ENCODE peak calls at places on chromosomes 16 and 17, in seven cellular contexts. One of them, this sample, is unnamed.

GRCh38 chr17:63483655-63484575 is 7.1 kb downstream of the ACE start:
- DNase-seq in lower lobe of right lung: no peak
- DNase-seq in Calu3: no peak
- DNase-seq in HT-29: no peak
- DNase-seq in stomach: no peak
- DNase-seq in dermis microvascular lymphatic vessel endothelial cell: no peak
- DNase-seq in brain microvascular endothelial cell: no peak
- DNase-seq in this sample: no peak

GRCh38 chr17:48728232-48729231 is at the start of gene HOXB13:
- DNase-seq in lower lobe of right lung: no peak
- DNase-seq in dermis microvascular lymphatic vessel endothelial cell: no peak
- DNase-seq in brain microvascular endothelial cell: no peak
- DNase-seq in Calu3: peak; percentile 70
- DNase-seq in stomach: peak; percentile 37
- DNase-seq in HT-29: peak; percentile 68
- DNase-seq in this sample: no peak

GRCh38 chr17:50922739-50923405 is 56.7 kb upstream of the TOB1 start:
- DNase-seq in HT-29: no peak
- DNase-seq in dermis microvascular lymphatic vessel endothelial cell: no peak
- DNase-seq in lower lobe of right lung: no peak
- DNase-seq in brain microvascular endothelial cell: no peak
- DNase-seq in stomach: no peak
- DNase-seq in Calu3: no peak
- DNase-seq in this sample: no peak

GRCh38 chr17:5701371-5701770 is 117.1 kb upstream of the NLRP1 start:
- DNase-seq in HT-29: no peak
- DNase-seq in Calu3: no peak
- DNase-seq in dermis microvascular lymphatic vessel endothelial cell: no peak
- DNase-seq in stomach: no peak
- DNase-seq in brain microvascular endothelial cell: no peak
- DNase-seq in lower lobe of right lung: no peak
- DNase-seq in this sample: no peak

GRCh38 chr17:34305606-34306005 is 13.6 kb upstream of the CCL8 start:
- DNase-seq in stomach: no peak
- DNase-seq in Calu3: no peak
- DNase-seq in HT-29: no peak
- DNase-seq in lower lobe of right lung: no peak
- DNase-seq in dermis microvascular lymphatic vessel endothelial cell: no peak
- DNase-seq in brain microvascular endothelial cell: no peak
- DNase-seq in this sample: no peak

GRCh38 chr17:55295411-55296170 is 30.8 kb downstream of the HLF start:
- DNase-seq in lower lobe of right lung: no peak
- DNase-seq in dermis microvascular lymphatic vessel endothelial cell: peak; percentile 24
- DNase-seq in HT-29: peak; percentile 84
- DNase-seq in stomach: peak; percentile 68
- DNase-seq in brain microvascular endothelial cell: peak; percentile 52
- DNase-seq in Calu3: peak; percentile 66
- DNase-seq in this sample: no peak

GRCh38 chr17:46979023-46979870 is at the start of gene RPRML:
- DNase-seq in dermis microvascular lymphatic vessel endothelial cell: no peak
- DNase-seq in Calu3: peak; percentile 59
- DNase-seq in brain microvascular endothelial cell: no peak
- DNase-seq in lower lobe of right lung: peak; percentile 45
- DNase-seq in stomach: peak; percentile 45
- DNase-seq in HT-29: no peak
- DNase-seq in this sample: peak; percentile 73

GRCh38 chr16:1786242-1787055 is 3.7 kb downstream of the NUBP2 start:
- DNase-seq in Calu3: no peak
- DNase-seq in stomach: no peak
- DNase-seq in brain microvascular endothelial cell: no peak
- DNase-seq in dermis microvascular lymphatic vessel endothelial cell: no peak
- DNase-seq in lower lobe of right lung: no peak
- DNase-seq in HT-29: no peak
- DNase-seq in this sample: no peak

GRCh38 chr17:40463122-40463550 is 19.9 kb downstream of the IGFBP4 start:
- DNase-seq in brain microvascular endothelial cell: no peak
- DNase-seq in stomach: no peak
- DNase-seq in dermis microvascular lymphatic vessel endothelial cell: no peak
- DNase-seq in HT-29: no peak
- DNase-seq in Calu3: no peak
- DNase-seq in lower lobe of right lung: no peak
- DNase-seq in this sample: no peak

GRCh38 chr16:69555867-69556266 is 9.9 kb upstream of the NFAT5 start:
- DNase-seq in lower lobe of right lung: no peak
- DNase-seq in dermis microvascular lymphatic vessel endothelial cell: no peak
- DNase-seq in HT-29: no peak
- DNase-seq in stomach: no peak
- DNase-seq in brain microvascular endothelial cell: no peak
- DNase-seq in Calu3: no peak
- DNase-seq in this sample: no peak

GRCh38 chr16:66324785-66325184 is 41.7 kb upstream of the CDH5 start:
- DNase-seq in stomach: no peak
- DNase-seq in dermis microvascular lymphatic vessel endothelial cell: no peak
- DNase-seq in HT-29: peak; percentile 39
- DNase-seq in Calu3: peak; percentile 61
- DNase-seq in brain microvascular endothelial cell: peak; percentile 28
- DNase-seq in lower lobe of right lung: no peak
- DNase-seq in this sample: no peak

GRCh38 chr17:11948791-11949190 is 48.5 kb downstream of the ZNF18 start:
- DNase-seq in stomach: no peak
- DNase-seq in brain microvascular endothelial cell: peak; percentile 24
- DNase-seq in Calu3: no peak
- DNase-seq in dermis microvascular lymphatic vessel endothelial cell: no peak
- DNase-seq in lower lobe of right lung: no peak
- DNase-seq in HT-29: no peak
- DNase-seq in this sample: no peak

GRCh38 chr16:57045694-57046381 is 46.5 kb upstream of the CPNE2 start:
- DNase-seq in lower lobe of right lung: peak; percentile 64
- DNase-seq in brain microvascular endothelial cell: peak; percentile 66
- DNase-seq in stomach: peak; percentile 32
- DNase-seq in HT-29: peak; percentile 59
- DNase-seq in Calu3: no peak
- DNase-seq in dermis microvascular lymphatic vessel endothelial cell: peak; percentile 36
- DNase-seq in this sample: peak; percentile 92

GRCh38 chr16:3152022-3152272 is 17.1 kb downstream of the ZNF213 start:
- DNase-seq in dermis microvascular lymphatic vessel endothelial cell: no peak
- DNase-seq in stomach: no peak
- DNase-seq in Calu3: no peak
- DNase-seq in HT-29: no peak
- DNase-seq in lower lobe of right lung: peak; percentile 46
- DNase-seq in brain microvascular endothelial cell: no peak
- DNase-seq in this sample: no peak

GRCh38 chr16:82726306-82726705 is 99.5 kb downstream of the CDH13 start:
- DNase-seq in Calu3: no peak
- DNase-seq in brain microvascular endothelial cell: no peak
- DNase-seq in lower lobe of right lung: no peak
- DNase-seq in HT-29: no peak
- DNase-seq in stomach: no peak
- DNase-seq in dermis microvascular lymphatic vessel endothelial cell: no peak
- DNase-seq in this sample: no peak